ENCODE peak calls at places on chromosomes 13 and 19, in nine cellular contexts. Y, M, G, J, E, T, Z, U and R are unnamed samples.

GRCh38 chr13:75864718-75865117 is 228.6 kb downstream of the LMO7 start:
- DNase-seq in Y (no peak), M (peak), G (no peak), J (no peak), E (no peak), T (peak), Z (no peak), U (no peak), R (no peak)

GRCh38 chr19:16457195-16457953 is 14.4 kb downstream of the EPS15L1 start:
- DNase-seq in Y (peak), M (no peak), G (no peak), J (peak), E (peak), T (peak), Z (no peak), U (no peak), R (no peak)

GRCh38 chr19:3653865-3654513 is 27.4 kb upstream of the CACTIN start:
- DNase-seq in Y (no peak), M (no peak), G (no peak), J (no peak), E (no peak), T (no peak), Z (no peak), U (no peak), R (no peak)

GRCh38 chr13:19862511-19863313 is 737 bp downstream of the ZMYM5 start:
- DNase-seq in Y (no peak), M (peak), G (no peak), J (no peak), E (peak), T (peak), Z (peak), U (peak), R (no peak)

GRCh38 chr13:40221460-40222201 is 444.8 kb downstream of the FOXO1 start:
- DNase-seq in Y (no peak), M (peak), G (no peak), J (no peak), E (no peak), T (peak), Z (peak), U (no peak), R (no peak)

GRCh38 chr19:11205939-11206570 is 8.7 kb upstream of the KANK2 start:
- DNase-seq in Y (no peak), M (no peak), G (no peak), J (no peak), E (no peak), T (no peak), Z (no peak), U (no peak), R (no peak)

GRCh38 chr19:12647490-12648071 is 19.0 kb downstream of the MAN2B1 start:
- DNase-seq in Y (peak), M (no peak), G (peak), J (no peak), E (peak), T (peak), Z (no peak), U (peak), R (no peak)

GRCh38 chr13:19984430-19985218 is 26.1 kb downstream of the ZMYM2 start:
- DNase-seq in Y (no peak), M (peak), G (no peak), J (peak), E (no peak), T (peak), Z (no peak), U (no peak), R (no peak)

GRCh38 chr19:51777570-51778460 is 16.8 kb downstream of the FPR2 start:
- DNase-seq in Y (peak), M (peak), G (no peak), J (peak), E (peak), T (peak), Z (peak), U (peak), R (no peak)

GRCh38 chr19:51327066-51327985 is 14.6 kb downstream of the VSIG10L start:
- DNase-seq in Y (peak), M (no peak), G (peak), J (no peak), E (peak), T (peak), Z (peak), U (peak), R (no peak)

GRCh38 chr13:28498481-28499115 is 3.7 kb upstream of the FLT1 start:
- DNase-seq in Y (no peak), M (no peak), G (no peak), J (no peak), E (no peak), T (no peak), Z (no peak), U (peak), R (no peak)

GRCh38 chr19:38089440-38089839 is 134.6 kb downstream of the DPF1 start:
- DNase-seq in Y (no peak), M (no peak), G (no peak), J (no peak), E (no peak), T (no peak), Z (no peak), U (no peak), R (no peak)

GRCh38 chr19:55447421-55448174 is 4.5 kb upstream of the SHISA7 start:
- DNase-seq in Y (peak), M (peak), G (no peak), J (no peak), E (no peak), T (peak), Z (no peak), U (no peak), R (no peak)

GRCh38 chr13:90445179-90445578 is 902.3 kb upstream of the MIR17HG start:
- DNase-seq in Y (no peak), M (peak), G (no peak), J (peak), E (no peak), T (peak), Z (no peak), U (no peak), R (no peak)

GRCh38 chr13:21885714-21886224 is 214.9 kb downstream of the FGF9 start:
- DNase-seq in Y (no peak), M (no peak), G (no peak), J (no peak), E (no peak), T (no peak), Z (no peak), U (no peak), R (no peak)

GRCh38 chr19:58519087-58519354 is 589 bp downstream of the ZBTB45 start:
- DNase-seq in Y (peak), M (peak), G (peak), J (peak), E (peak), T (peak), Z (peak), U (no peak), R (peak)

GRCh38 chr13:93298741-93299140 is 72.1 kb downstream of the GPC6 start:
- DNase-seq in Y (no peak), M (no peak), G (no peak), J (no peak), E (no peak), T (peak), Z (no peak), U (no peak), R (no peak)

GRCh38 chr13:47638627-47639026 is 362.4 kb downstream of the SUCLA2 start:
- DNase-seq in Y (no peak), M (no peak), G (no peak), J (no peak), E (no peak), T (no peak), Z (no peak), U (no peak), R (no peak)

GRCh38 chr19:2016041-2016807 is 710 bp upstream of the BTBD2 start:
- DNase-seq in Y (peak), M (peak), G (peak), J (peak), E (peak), T (peak), Z (peak), U (no peak), R (no peak)

GRCh38 chr19:11458236-11458900 is 22.5 kb downstream of the ELAVL3 start:
- DNase-seq in Y (no peak), M (no peak), G (no peak), J (no peak), E (no peak), T (no peak), Z (no peak), U (no peak), R (no peak)

GRCh38 chr13:113098163-113098732 is 7.3 kb upstream of the F7 start:
- DNase-seq in Y (no peak), M (peak), G (no peak), J (no peak), E (no peak), T (peak), Z (no peak), U (no peak), R (no peak)

GRCh38 chr19:19654441-19654840 is 9.0 kb downstream of the ATP13A1 start:
- DNase-seq in Y (no peak), M (no peak), G (no peak), J (no peak), E (no peak), T (no peak), Z (no peak), U (peak), R (no peak)

GRCh38 chr13:52169839-52170238 is 10.4 kb upstream of the NEK3 start:
- DNase-seq in Y (no peak), M (no peak), G (no peak), J (no peak), E (no peak), T (no peak), Z (no peak), U (no peak), R (no peak)

GRCh38 chr13:83498045-83498444 is 384.2 kb downstream of the SLITRK1 start:
- DNase-seq in Y (no peak), M (no peak), G (no peak), J (no peak), E (no peak), T (no peak), Z (no peak), U (no peak), R (no peak)

GRCh38 chr13:73194310-73194709 is 135.5 kb downstream of the KLF5 start:
- DNase-seq in Y (no peak), M (no peak), G (no peak), J (no peak), E (no peak), T (no peak), Z (no peak), U (no peak), R (no peak)

GRCh38 chr19:23377276-23377675 is 18.0 kb downstream of the ZNF91 start:
- DNase-seq in Y (no peak), M (no peak), G (no peak), J (no peak), E (no peak), T (no peak), Z (no peak), U (no peak), R (no peak)

GRCh38 chr19:48029431-48029830 is 14.4 kb downstream of the CABP5 start:
- DNase-seq in Y (no peak), M (no peak), G (no peak), J (no peak), E (no peak), T (no peak), Z (no peak), U (no peak), R (no peak)

GRCh38 chr13:79522583-79522982 is 41.6 kb downstream of the NDFIP2 start:
- DNase-seq in Y (no peak), M (peak), G (no peak), J (no peak), E (no peak), T (peak), Z (no peak), U (no peak), R (no peak)

GRCh38 chr13:21557995-21558394 is 46.0 kb downstream of the MICU2 start:
- DNase-seq in Y (no peak), M (no peak), G (no peak), J (no peak), E (no peak), T (peak), Z (no peak), U (no peak), R (no peak)

DNA sequence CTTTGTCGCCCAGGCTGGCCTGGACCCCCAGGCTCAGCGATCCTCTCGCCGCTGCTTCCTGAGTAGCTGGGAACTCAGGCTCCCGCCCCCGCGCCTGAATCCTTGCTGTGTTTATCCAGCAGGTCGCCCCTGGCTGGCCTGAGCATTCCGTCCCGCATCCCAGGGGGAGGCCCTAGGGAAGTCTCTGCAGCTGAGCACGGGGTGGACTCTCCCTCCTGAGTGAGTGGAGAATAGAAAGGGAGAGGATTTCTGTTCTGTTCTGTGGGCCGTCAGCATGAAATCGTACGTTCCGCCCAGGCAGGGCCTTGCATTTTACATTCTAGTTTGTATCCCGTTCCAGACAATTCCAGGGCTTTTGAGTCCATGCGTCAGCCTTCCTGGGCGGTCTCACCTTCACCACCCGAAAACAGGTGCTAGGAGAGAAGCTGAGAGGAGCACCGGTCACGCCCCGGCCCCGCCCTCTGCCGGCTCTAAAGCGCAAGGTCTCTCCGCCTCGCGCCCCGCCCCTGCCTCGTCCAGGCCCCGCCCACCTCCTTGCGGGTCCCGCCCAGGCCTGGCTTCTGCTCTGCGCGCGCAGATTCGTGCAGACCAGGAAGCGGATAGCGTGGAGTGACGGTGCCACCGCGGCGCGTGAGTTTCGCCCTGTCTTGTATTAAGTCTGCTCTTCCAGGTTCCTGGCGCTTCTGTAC is at the start of gene ZNF761:
- DNase-seq in Y (peak), M (peak), G (peak), J (peak), E (peak), T (peak), Z (peak), U (peak), R (peak)
- TF ChIP-seq CTCF in Y (peak), M (peak), G (no peak), J (peak), E (peak), T (peak), Z (no peak), U (peak), R (peak)

GRCh38 chr19:34963531-34964406 is at the start of gene ZNF792:
- DNase-seq in Y (peak), M (peak), G (peak), J (no peak), E (peak), T (peak), Z (peak), U (peak), R (peak)
- TF ChIP-seq CTCF in Y (no peak), M (no peak), G (no peak), J (no peak), E (no peak), T (no peak), Z (no peak), U (no peak), R (no peak)

GRCh38 chr13:41942462-41943094 is 18.3 kb downstream of the VWA8 start:
- DNase-seq in Y (peak), M (peak), G (no peak), J (no peak), E (no peak), T (peak), Z (no peak), U (no peak), R (no peak)
- TF ChIP-seq CTCF in Y (no peak), M (peak), G (no peak), J (peak), E (no peak), T (peak), Z (no peak), U (no peak), R (peak)

GRCh38 chr19:39409207-39409885 is 2.7 kb downstream of the ZFP36 start:
- DNase-seq in Y (peak), M (peak), G (peak), J (no peak), E (peak), T (peak), Z (peak), U (peak), R (peak)

GRCh38 chr19:39408392-39409206 is 2.0 kb downstream of the ZFP36 start:
- DNase-seq in Y (no peak), M (peak), G (no peak), J (no peak), E (no peak), T (peak), Z (no peak), U (peak), R (no peak)

GRCh38 chr19:39410620-39411005 is 1.9 kb upstream of the PLEKHG2 start:
- DNase-seq in Y (no peak), M (no peak), G (no peak), J (no peak), E (no peak), T (no peak), Z (no peak), U (no peak), R (no peak)

GRCh38 chr19:39411006-39411831 is 1.2 kb upstream of the PLEKHG2 start:
- DNase-seq in Y (no peak), M (peak), G (no peak), J (peak), E (no peak), T (peak), Z (no peak), U (peak), R (no peak)

GRCh38 chr19:39409886-39410619 is 2.4 kb upstream of the PLEKHG2 start:
- DNase-seq in Y (peak), M (peak), G (no peak), J (no peak), E (peak), T (peak), Z (peak), U (peak), R (no peak)
- TF ChIP-seq CTCF in Y (no peak), M (peak), G (peak), J (no peak), E (no peak), T (peak), Z (no peak), U (no peak), R (peak)